ENCODE peak calls at places on chromosomes 1 and 21, in four cellular contexts. V is CD4-positive, alpha-beta T cell; Z is CD8-positive, alpha-beta T cell; I is IMR-90. F is an unnamed sample.

GRCh38 chr21:42097274-42097673 is 26.2 kb downstream of the UMODL1 start:
- DNase-seq in V (no peak), Z (no peak), I (peak; percentile 16), F (no peak)

GRCh38 chr21:34844033-34844923 is 175.5 kb downstream of the CLIC6 start:
- DNase-seq in V (no peak), Z (no peak), I (peak; percentile 71), F (no peak)

GRCh38 chr1:167121375-167122120 is 27.7 kb downstream of the STYXL2 start:
- DNase-seq in V (no peak), Z (peak; percentile 40), I (no peak), F (no peak)

GRCh38 chr1:147084273-147085096 is 87.8 kb downstream of the PRKAB2 start:
- DNase-seq in V (peak; percentile 42), Z (peak; percentile 58), I (peak; percentile 85), F (peak; percentile 88)

GRCh38 chr1:11500881-11501280 is 21.9 kb downstream of the DISP3 start:
- DNase-seq in V (no peak), Z (no peak), I (no peak), F (no peak)

GRCh38 chr1:111735858-111736544 is 3.2 kb downstream of the INKA2 start:
- DNase-seq in V (no peak), Z (peak; percentile 3), I (peak; percentile 47), F (no peak)

GRCh38 chr1:174989540-174990181 is 10.1 kb upstream of the CACYBP start:
- DNase-seq in V (no peak), Z (no peak), I (no peak), F (no peak)

GRCh38 chr1:229538945-229539344 is 19.6 kb downstream of the ABCB10 start:
- DNase-seq in V (no peak), Z (no peak), I (no peak), F (peak; percentile 57)

GRCh38 chr1:216599851-216600250 is 123.4 kb downstream of the ESRRG start:
- DNase-seq in V (no peak), Z (no peak), I (no peak), F (no peak)

GRCh38 chr1:76955652-76956051 is 88.4 kb downstream of the ST6GALNAC5 start:
- DNase-seq in V (no peak), Z (no peak), I (peak; percentile 13), F (no peak)

GRCh38 chr1:204461331-204462228 is 33.0 kb downstream of the PIK3C2B start:
- DNase-seq in V (no peak), Z (peak; percentile 32), I (no peak), F (no peak)

GRCh38 chr1:219587817-219588561 is 24.9 kb downstream of the ZC3H11B start:
- DNase-seq in V (no peak), Z (no peak), I (peak; percentile 71), F (no peak)

GRCh38 chr1:180580237-180580636 is 21.5 kb downstream of the OVAAL start:
- DNase-seq in V (no peak), Z (no peak), I (peak; percentile 25), F (peak; percentile 56)

GRCh38 chr1:60573121-60573520 is 499.6 kb upstream of the C1orf87 start:
- DNase-seq in V (no peak), Z (no peak), I (no peak), F (peak; percentile 73)

DNA sequence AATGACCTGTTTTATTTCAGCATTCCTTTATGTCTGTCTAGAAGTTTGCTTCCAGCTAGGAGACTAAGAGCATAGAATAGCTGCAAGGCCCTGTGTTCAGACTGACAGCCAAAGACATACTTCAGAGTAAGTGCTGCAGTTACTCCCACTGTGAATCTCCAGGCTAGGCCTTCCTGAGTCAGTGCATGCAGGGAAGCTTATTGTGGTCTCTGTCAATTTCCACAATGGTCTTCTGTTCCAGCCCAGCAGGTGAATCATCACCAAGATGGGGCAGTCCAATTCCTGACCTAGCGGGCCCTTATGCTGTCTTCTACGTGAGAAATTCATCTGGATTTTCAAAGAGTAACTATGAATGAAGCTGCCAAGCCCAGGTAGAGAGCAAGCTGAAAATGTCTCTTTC is 146.3 kb upstream of the C8B start:
- DNase-seq in V (no peak), Z (no peak), I (peak; percentile 38), F (no peak)
- H3K27ac ChIP-seq in V (no peak overlapping the region), Z (no peak overlapping the region), I (no peak overlapping the region), F (peak overlapping the region; percentile 5)

GRCh38 chr1:155990340-155990739 is 12.0 kb upstream of the ARHGEF2 start:
- DNase-seq in V (no peak), Z (no peak), I (no peak), F (no peak)
- H3K27ac ChIP-seq in V (no peak overlapping the region), Z (no peak overlapping the region), I (no peak overlapping the region), F (no peak overlapping the region)

GRCh38 chr1:151540021-151540981 is at the start of gene TUFT1:
- DNase-seq in V (peak; percentile 89), Z (peak; percentile 93), I (peak; percentile 89), F (peak; percentile 70)
- H3K27ac ChIP-seq in V (no peak within 1 kb of the TSS), Z (peak within 1 kb of the TSS; percentile 29), I (peak within 1 kb of the TSS; percentile 35), F (peak within 1 kb of the TSS; percentile 93)

GRCh38 chr1:39450956-39451601 is 40.4 kb upstream of the BMP8A start:
- DNase-seq in V (no peak), Z (no peak), I (peak; percentile 89), F (no peak)
- H3K27ac ChIP-seq in V (no peak overlapping the region), Z (no peak overlapping the region), I (peak overlapping the region; percentile 77), F (no peak overlapping the region)

F was measured in epithelial cell of prostate.